ENCODE peak calls at places on chromosomes 1 and 21, in four cellular contexts. K, H, M and Q are unnamed samples.
A peak's percentile ranks its signal among the peaks of the same experiment; 100 is the strongest.

GRCh38 chr1:117060441-117061317 is 553 bp downstream of the TTF2 start:
- DNase-seq in M (no peak), H (peak; percentile 38), K (no peak), Q (peak; percentile 31)

GRCh38 chr1:198079432-198079951 is 77.3 kb upstream of the NEK7 start:
- DNase-seq in M (no peak), H (no peak), K (no peak), Q (no peak)

GRCh38 chr1:31798433-31799195 is 17.2 kb downstream of the SPOCD1 start:
- DNase-seq in H (peak; percentile 16), M (no peak), K (no peak), Q (no peak)

GRCh38 chr21:38295997-38296764 is 39.4 kb downstream of the KCNJ15 start:
- DNase-seq in H (no peak), K (no peak), M (no peak), Q (no peak)

GRCh38 chr1:5404412-5405203 is 587.6 kb downstream of the NPHP4 start:
- DNase-seq in K (no peak), M (no peak), H (no peak), Q (no peak)

GRCh38 chr1:18386591-18386990 is 94.1 kb upstream of the KLHDC7A start:
- DNase-seq in H (no peak), K (no peak), M (no peak), Q (no peak)

GRCh38 chr1:230095938-230096337 is 28.9 kb downstream of the GALNT2 start:
- DNase-seq in K (no peak), H (no peak), M (no peak), Q (no peak)

GRCh38 chr21:34684174-34684876 is 15.5 kb downstream of the CLIC6 start:
- DNase-seq in H (no peak), M (no peak), K (no peak), Q (no peak)

GRCh38 chr21:30717105-30717504 is 1.5 kb downstream of the KRTAP21-3 start:
- DNase-seq in H (no peak), K (no peak), M (no peak), Q (no peak)

GRCh38 chr1:248243204-248243603 is 12.0 kb downstream of the OR2M4 start:
- DNase-seq in H (peak; percentile 12), M (no peak), K (no peak), Q (peak; percentile 17)

GRCh38 chr1:75328691-75329090 is 194.5 kb downstream of the LHX8 start:
- DNase-seq in K (no peak), H (no peak), M (no peak), Q (no peak)

GRCh38 chr1:54118704-54119103 is 34.1 kb downstream of the CDCP2 start:
- DNase-seq in H (no peak), K (no peak), M (no peak), Q (no peak)

GRCh38 chr1:28028873-28029654 is 59.3 kb downstream of the EYA3 start:
- DNase-seq in K (no peak), H (no peak), M (no peak), Q (no peak)

GRCh38 chr1:20102875-20103274 is 16.5 kb downstream of the PLA2G2D start:
- DNase-seq in M (no peak), H (no peak), K (no peak), Q (no peak)

GRCh38 chr1:92858564-92859399 is 26.9 kb downstream of the RPL5 start:
- DNase-seq in K (peak; percentile 41), M (no peak), H (peak; percentile 84), Q (peak; percentile 59)

GRCh38 chr1:186792870-186793581 is 35.7 kb upstream of the PLA2G4A start:
- DNase-seq in H (no peak), K (no peak), M (no peak), Q (no peak)

GRCh38 chr1:226617109-226617508 is 68.5 kb downstream of the STUM start:
- DNase-seq in K (no peak), H (no peak), M (no peak), Q (no peak)

GRCh38 chr1:42105025-42105424 is 48.2 kb upstream of the GUCA2B start:
- DNase-seq in H (no peak), K (no peak), M (no peak), Q (no peak)

GRCh38 chr1:32242341-32242851 is 4.6 kb upstream of the FAM167B start:
- DNase-seq in H (no peak), K (peak; percentile 23), M (no peak), Q (no peak)

DNA sequence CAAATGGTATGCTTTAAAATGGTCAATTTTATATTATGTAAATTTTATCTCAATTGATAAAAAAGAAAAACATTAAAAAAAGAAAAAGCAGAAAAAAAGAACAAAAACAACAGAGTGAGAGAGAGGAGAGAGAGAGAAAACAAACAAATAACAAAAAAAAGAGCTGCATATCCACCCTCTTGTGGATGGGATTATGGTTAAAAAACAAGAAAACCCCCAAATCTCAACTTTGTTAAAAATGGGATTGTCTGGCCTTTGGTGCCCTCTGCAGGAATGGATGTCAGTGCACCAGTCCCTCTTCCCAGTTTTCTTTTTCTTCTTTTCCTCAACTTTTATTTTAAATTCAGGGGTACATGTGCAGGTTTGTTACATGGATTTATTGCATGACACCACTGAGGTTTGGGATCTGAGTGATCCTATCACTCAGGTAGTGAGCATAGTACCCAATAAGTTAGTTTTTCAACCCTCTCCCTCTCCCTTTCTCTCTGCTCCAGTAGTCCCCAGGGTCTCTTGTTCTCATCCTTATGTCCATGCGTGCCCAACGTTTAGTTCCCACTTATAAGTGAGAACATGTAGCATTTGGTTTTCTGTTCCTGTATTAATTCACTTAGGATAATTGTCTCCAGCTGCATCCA is 28.1 kb downstream of the RNF187 start:
- DNase-seq in M (no peak), K (no peak), H (peak; percentile 17), Q (no peak)
- TF ChIP-seq CREB1 in M (no peak), K (no peak), H (no peak), Q (no peak)

DNA sequence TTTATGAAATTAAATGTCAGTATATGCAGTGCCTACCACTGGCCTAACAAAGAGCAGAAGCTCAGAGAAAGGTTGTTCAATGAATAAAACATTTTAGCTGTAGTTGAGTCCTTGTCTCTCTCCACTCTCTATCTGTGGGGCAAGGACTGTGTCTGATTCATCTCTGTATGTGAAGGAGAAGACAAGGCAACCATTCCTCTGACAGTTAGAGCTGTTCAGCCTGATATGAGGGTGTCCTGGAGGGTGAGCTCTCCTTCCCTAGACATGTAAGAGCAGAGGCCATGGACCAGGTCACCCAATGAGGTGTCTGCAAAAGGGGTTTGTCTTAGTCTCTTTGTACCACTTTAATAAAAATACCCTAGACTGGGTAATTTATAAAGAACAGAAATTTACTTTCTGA is 4.5 kb upstream of the PDZK1IP1 start:
- DNase-seq in M (no peak), H (no peak), K (no peak), Q (no peak)
- TF ChIP-seq ATF2 in M (no peak), H (no peak), K (no peak), Q (no peak)

GRCh38 chr1:161482610-161483009 is 22.6 kb upstream of the FCGR2A start:
- DNase-seq in H (no peak), M (no peak), K (no peak), Q (no peak)

GRCh38 chr1:161481624-161482392 is 23.4 kb upstream of the FCGR2A start:
- DNase-seq in H (no peak), K (no peak), M (no peak), Q (no peak)

GRCh38 chr1:161486806-161487482 is 18.3 kb upstream of the FCGR2A start:
- DNase-seq in H (peak; percentile 32), M (no peak), K (no peak), Q (peak; percentile 23)

GRCh38 chr1:161483361-161483760 is 21.9 kb upstream of the FCGR2A start:
- DNase-seq in K (no peak), M (no peak), H (no peak), Q (no peak)

GRCh38 chr1:161484613-161485012 is 20.6 kb upstream of the FCGR2A start:
- DNase-seq in H (no peak), M (no peak), K (no peak), Q (no peak)
- TF ChIP-seq CREB1 in H (no peak), M (no peak), K (no peak), Q (no peak)

DNA sequence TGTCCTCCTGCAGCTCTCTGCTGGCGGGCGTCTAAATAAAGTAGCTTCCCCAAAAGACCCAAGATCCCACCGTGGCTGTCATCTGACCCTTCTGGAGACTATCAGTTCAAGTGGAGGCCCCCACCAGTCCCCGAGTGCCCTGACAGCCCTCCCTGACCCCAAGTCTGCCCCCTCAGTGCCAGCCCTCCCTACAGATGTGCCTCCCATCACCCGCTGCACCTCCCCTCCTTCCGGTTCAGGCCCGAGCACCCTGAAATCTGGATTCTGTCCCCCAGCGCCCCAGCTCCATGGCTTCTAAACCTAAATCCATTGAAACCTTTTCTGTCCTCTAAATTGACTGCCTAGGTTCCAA is 593 bp downstream of the IL10RB start:
- DNase-seq in K (no peak), H (no peak), M (no peak), Q (no peak)
- TF ChIP-seq ATF2 in K (no peak), H (no peak), M (no peak), Q (no peak)

GRCh38 chr1:148307583-148308185 is 155.6 kb upstream of the NBPF11 start:
- DNase-seq in H (no peak), K (no peak), M (no peak), Q (no peak)

GRCh38 chr1:148309940-148310500 is 157.9 kb upstream of the NBPF11 start:
- DNase-seq in K (peak; percentile 56), H (no peak), M (no peak), Q (no peak)

GRCh38 chr1:148310807-148311206 is 158.7 kb upstream of the NBPF11 start:
- DNase-seq in K (no peak), H (no peak), M (no peak), Q (no peak)

GRCh38 chr1:148308832-148309458 is 156.9 kb upstream of the NBPF11 start:
- DNase-seq in K (peak; percentile 57), H (no peak), M (no peak), Q (no peak)
- TF ChIP-seq CREB1 in K (no peak), H (no peak), M (peak; percentile 35), Q (no peak)

GRCh38 chr1:206770531-206771352 is at the start of gene IL19:
- DNase-seq in M (no peak), K (no peak), H (no peak), Q (no peak)
- TF ChIP-seq ATF2 in M (no peak), K (no peak), H (no peak), Q (peak; percentile 58)

DNA sequence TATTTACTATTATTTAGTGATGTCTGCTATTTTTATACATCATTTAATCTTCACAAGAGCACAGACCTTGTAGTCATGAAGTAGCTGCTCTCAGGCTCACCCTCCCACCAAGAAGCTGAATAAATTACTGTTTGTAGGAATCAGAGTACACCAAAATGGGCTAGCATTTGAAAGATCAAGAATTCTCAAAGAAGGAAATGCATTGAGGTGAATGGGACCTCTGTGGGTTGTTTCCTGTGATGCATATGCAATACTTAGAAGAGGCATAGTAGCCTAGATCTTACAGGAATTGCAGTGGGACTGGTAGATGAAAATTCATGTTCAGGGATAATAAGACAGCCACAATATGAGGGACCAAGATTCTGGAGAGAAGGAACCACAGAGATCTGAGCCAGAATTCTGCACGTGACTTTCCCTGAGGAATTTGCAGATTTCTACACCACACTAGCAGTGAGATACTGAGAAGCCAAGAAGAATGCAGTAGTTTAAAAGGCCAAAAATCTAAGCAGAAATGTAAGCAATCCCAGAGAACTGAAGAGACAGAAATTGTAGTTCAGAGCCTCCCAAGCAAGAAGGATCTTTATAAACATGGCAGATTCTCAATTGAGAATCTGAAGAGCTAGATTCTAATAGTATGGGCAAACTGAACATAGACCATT is 307.0 kb downstream of the ST6GALNAC3 start:
- DNase-seq in H (no peak), M (no peak), K (no peak), Q (no peak)
- TF ChIP-seq CREB1 in H (no peak), M (no peak), K (no peak), Q (no peak)

GRCh38 chr21:42174173-42174572 is 44.8 kb upstream of the ABCG1 start:
- DNase-seq in M (no peak), K (no peak), H (no peak), Q (peak; percentile 13)
- TF ChIP-seq ATF2 in M (no peak), K (no peak), H (no peak), Q (no peak)